ENCODE peak calls at places on chromosomes 12 and 14, in four cellular contexts. One of them, this sample, is unnamed.

GRCh38 chr14:98466807-98467206 is 805.2 kb downstream of the BCL11B start:
- DNase-seq in IMR-90: no peak
- DNase-seq in H1: no peak
- DNase-seq in H9: no peak
- DNase-seq in this sample: no peak

GRCh38 chr12:66409195-66409871 is 107.0 kb downstream of the HELB start:
- DNase-seq in IMR-90: peak
- DNase-seq in H1: peak
- DNase-seq in H9: peak
- DNase-seq in this sample: peak

GRCh38 chr14:89024691-89025090 is 200.2 kb downstream of the TTC8 start:
- DNase-seq in IMR-90: no peak
- DNase-seq in H1: no peak
- DNase-seq in H9: no peak
- DNase-seq in this sample: no peak

GRCh38 chr14:91858536-91859275 is 8.6 kb downstream of the TC2N start:
- DNase-seq in IMR-90: peak
- DNase-seq in H1: no peak
- DNase-seq in H9: no peak
- DNase-seq in this sample: peak

GRCh38 chr14:91135039-91135438 is 21.2 kb downstream of the DGLUCY start:
- DNase-seq in IMR-90: no peak
- DNase-seq in H1: no peak
- DNase-seq in H9: no peak
- DNase-seq in this sample: no peak

GRCh38 chr12:42969357-42969756 is 379.8 kb upstream of the PRICKLE1 start:
- DNase-seq in IMR-90: no peak
- DNase-seq in H1: no peak
- DNase-seq in H9: no peak
- DNase-seq in this sample: peak

GRCh38 chr14:80637726-80638619 is 303.6 kb downstream of the CEP128 start:
- DNase-seq in IMR-90: no peak
- DNase-seq in H1: no peak
- DNase-seq in H9: no peak
- DNase-seq in this sample: no peak

GRCh38 chr14:53306926-53307325 is 153.8 kb upstream of the DDHD1 start:
- DNase-seq in IMR-90: peak
- DNase-seq in H1: no peak
- DNase-seq in H9: no peak
- DNase-seq in this sample: no peak

GRCh38 chr12:85441025-85441424 is 161.0 kb downstream of the ALX1 start:
- DNase-seq in IMR-90: no peak
- DNase-seq in H1: no peak
- DNase-seq in H9: no peak
- DNase-seq in this sample: no peak

GRCh38 chr12:128387811-128388422 is 120.9 kb downstream of the TMEM132C start:
- DNase-seq in IMR-90: no peak
- DNase-seq in H1: peak
- DNase-seq in H9: peak
- DNase-seq in this sample: peak

GRCh38 chr12:46675736-46676135 is 150.1 kb downstream of the SLC38A4 start:
- DNase-seq in IMR-90: peak
- DNase-seq in H1: no peak
- DNase-seq in H9: no peak
- DNase-seq in this sample: peak

GRCh38 chr12:57543666-57544065 is 3.3 kb downstream of the DCTN2 start:
- DNase-seq in IMR-90: peak
- DNase-seq in H1: no peak
- DNase-seq in H9: no peak
- DNase-seq in this sample: no peak

GRCh38 chr14:54566410-54567223 is at the start of gene SAMD4A:
- DNase-seq in IMR-90: peak
- DNase-seq in H1: peak
- DNase-seq in H9: peak
- DNase-seq in this sample: peak

GRCh38 chr14:88599321-88599720 is 36.5 kb downstream of the ZC3H14 start:
- DNase-seq in IMR-90: no peak
- DNase-seq in H1: no peak
- DNase-seq in H9: no peak
- DNase-seq in this sample: no peak

GRCh38 chr12:87667378-87667777 is 361.8 kb downstream of the C12orf50 start:
- DNase-seq in IMR-90: peak
- DNase-seq in H1: no peak
- DNase-seq in H9: no peak
- DNase-seq in this sample: no peak

GRCh38 chr12:20342111-20342510 is 26.2 kb upstream of the PDE3A start:
- DNase-seq in IMR-90: peak
- DNase-seq in H1: no peak
- DNase-seq in H9: no peak
- DNase-seq in this sample: no peak

GRCh38 chr12:105765053-105766019 is 373.4 kb downstream of the NUAK1 start:
- DNase-seq in IMR-90: no peak
- DNase-seq in H1: no peak
- DNase-seq in H9: no peak
- DNase-seq in this sample: no peak

GRCh38 chr12:124568431-124569374 is 1.3 kb upstream of the NCOR2 start:
- DNase-seq in IMR-90: peak
- DNase-seq in H1: peak
- DNase-seq in H9: peak
- DNase-seq in this sample: peak

GRCh38 chr14:19918553-19919264 is 1.7 kb upstream of the OR4K5 start:
- DNase-seq in IMR-90: no peak
- DNase-seq in H1: no peak
- DNase-seq in H9: no peak
- DNase-seq in this sample: no peak

GRCh38 chr12:19856389-19856788 is 417.1 kb downstream of the AEBP2 start:
- DNase-seq in IMR-90: peak
- DNase-seq in H1: no peak
- DNase-seq in H9: no peak
- DNase-seq in this sample: no peak

GRCh38 chr14:102338724-102339123 is 19.2 kb downstream of the ZNF839 start:
- DNase-seq in IMR-90: no peak
- DNase-seq in H1: no peak
- DNase-seq in H9: no peak
- DNase-seq in this sample: no peak

GRCh38 chr12:47014474-47014873 is 64.9 kb upstream of the PCED1B start:
- DNase-seq in IMR-90: peak
- DNase-seq in H1: no peak
- DNase-seq in H9: no peak
- DNase-seq in this sample: no peak

GRCh38 chr14:98896476-98896875 is 375.5 kb downstream of the BCL11B start:
- DNase-seq in IMR-90: no peak
- DNase-seq in H1: no peak
- DNase-seq in H9: no peak
- DNase-seq in this sample: peak

GRCh38 chr12:68495666-68496065 is 115.0 kb upstream of the RAP1B start:
- DNase-seq in IMR-90: peak
- DNase-seq in H1: no peak
- DNase-seq in H9: no peak
- DNase-seq in this sample: no peak

GRCh38 chr14:23356036-23356435 is 3.3 kb upstream of the SLC22A17 start:
- DNase-seq in IMR-90: no peak
- DNase-seq in H1: no peak
- DNase-seq in H9: no peak
- DNase-seq in this sample: no peak

GRCh38 chr12:57552692-57553321 is 3.0 kb downstream of the KIF5A start:
- DNase-seq in IMR-90: peak
- DNase-seq in H1: no peak
- DNase-seq in H9: no peak
- DNase-seq in this sample: no peak

GRCh38 chr12:68432622-68433021 is 100.5 kb upstream of the MDM1 start:
- DNase-seq in IMR-90: peak
- DNase-seq in H1: no peak
- DNase-seq in H9: no peak
- DNase-seq in this sample: no peak

GRCh38 chr14:100246809-100247428 is 8.0 kb downstream of the YY1 start:
- DNase-seq in IMR-90: peak
- DNase-seq in H1: no peak
- DNase-seq in H9: peak
- DNase-seq in this sample: peak

GRCh38 chr14:61346793-61347192 is 25.4 kb downstream of the PRKCH start:
- DNase-seq in IMR-90: no peak
- DNase-seq in H1: no peak
- DNase-seq in H9: no peak
- DNase-seq in this sample: no peak

GRCh38 chr14:24051162-24051788 is 534 bp upstream of the CARMIL3 start:
- DNase-seq in IMR-90: no peak
- DNase-seq in H1: peak
- DNase-seq in H9: peak
- DNase-seq in this sample: peak

GRCh38 chr14:51285102-51285501 is 45.1 kb downstream of the TMX1 start:
- DNase-seq in IMR-90: no peak
- DNase-seq in H1: no peak
- DNase-seq in H9: no peak
- DNase-seq in this sample: no peak

GRCh38 chr12:114770323-114770722 is 86.3 kb upstream of the TBX3 start:
- DNase-seq in IMR-90: no peak
- DNase-seq in H1: no peak
- DNase-seq in H9: no peak
- DNase-seq in this sample: peak

GRCh38 chr14:105475269-105475915 is 771 bp downstream of the CRIP2 start:
- DNase-seq in IMR-90: peak
- DNase-seq in H1: no peak
- DNase-seq in H9: no peak
- DNase-seq in this sample: peak

GRCh38 chr14:20578325-20578724 is 9.5 kb downstream of the RNASE11 start:
- DNase-seq in IMR-90: no peak
- DNase-seq in H1: peak
- DNase-seq in H9: peak
- DNase-seq in this sample: peak

GRCh38 chr12:91923864-91924263 is 221.8 kb downstream of the BTG1 start:
- DNase-seq in IMR-90: no peak
- DNase-seq in H1: no peak
- DNase-seq in H9: no peak
- DNase-seq in this sample: no peak

GRCh38 chr12:21795648-21796328 is 21.3 kb upstream of the KCNJ8 start:
- DNase-seq in IMR-90: no peak
- DNase-seq in H1: no peak
- DNase-seq in H9: no peak
- DNase-seq in this sample: no peak

GRCh38 chr14:71728386-71728785 is 203.8 kb upstream of the RGS6 start:
- DNase-seq in IMR-90: peak
- DNase-seq in H1: no peak
- DNase-seq in H9: no peak
- DNase-seq in this sample: no peak

GRCh38 chr12:5685935-5686334 is 254.0 kb downstream of the NTF3 start:
- DNase-seq in IMR-90: no peak
- DNase-seq in H1: no peak
- DNase-seq in H9: no peak
- DNase-seq in this sample: no peak
- H3K56ac ChIP-seq in IMR-90: no peak
- H3K56ac ChIP-seq in H1: no peak
- H3K56ac ChIP-seq in H9: no peak
- H3K56ac ChIP-seq in this sample: no peak

GRCh38 chr14:104337381-104337780 is 199.0 kb downstream of the KIF26A start:
- DNase-seq in IMR-90: no peak
- DNase-seq in H1: no peak
- DNase-seq in H9: no peak
- DNase-seq in this sample: no peak

GRCh38 chr14:104342435-104343293 is 204.3 kb downstream of the KIF26A start:
- DNase-seq in IMR-90: no peak
- DNase-seq in H1: peak
- DNase-seq in H9: peak
- DNase-seq in this sample: peak

GRCh38 chr14:104343294-104343625 is 204.9 kb downstream of the KIF26A start:
- DNase-seq in IMR-90: no peak
- DNase-seq in H1: no peak
- DNase-seq in H9: no peak
- DNase-seq in this sample: no peak

GRCh38 chr14:104341532-104342434 is 203.4 kb downstream of the KIF26A start:
- DNase-seq in IMR-90: no peak
- DNase-seq in H1: peak
- DNase-seq in H9: peak
- DNase-seq in this sample: peak

DNA sequence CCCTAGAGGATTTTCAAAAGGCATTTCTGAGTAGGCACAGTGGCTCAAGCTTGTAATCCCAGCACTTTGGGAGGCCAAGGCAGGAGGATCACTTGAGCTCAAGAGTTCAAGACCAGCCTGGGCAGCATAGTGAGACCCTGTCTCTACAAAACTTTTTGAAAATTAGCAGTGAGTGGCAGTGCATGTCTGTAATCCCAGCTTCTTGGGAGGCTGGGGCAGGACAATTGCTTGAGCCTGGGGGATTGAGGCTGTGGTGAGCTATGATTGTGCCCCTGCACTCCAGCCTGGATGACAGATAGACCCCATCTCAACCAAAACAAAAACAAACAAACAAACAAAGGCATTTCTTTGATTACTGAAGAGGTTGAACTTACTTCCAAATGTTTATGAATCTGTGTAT is 201.4 kb downstream of the KIF26A start:
- DNase-seq in IMR-90: no peak
- DNase-seq in H1: no peak
- DNase-seq in H9: no peak
- DNase-seq in this sample: no peak
- H3K56ac ChIP-seq in IMR-90: no peak
- H3K56ac ChIP-seq in H1: no peak
- H3K56ac ChIP-seq in H9: no peak
- H3K56ac ChIP-seq in this sample: no peak

GRCh38 chr12:113598815-113599406 is 127.2 kb upstream of the LHX5 start:
- DNase-seq in IMR-90: no peak
- DNase-seq in H1: no peak
- DNase-seq in H9: no peak
- DNase-seq in this sample: no peak
- H3K56ac ChIP-seq in IMR-90: no peak
- H3K56ac ChIP-seq in H1: no peak
- H3K56ac ChIP-seq in H9: no peak
- H3K56ac ChIP-seq in this sample: no peak

GRCh38 chr14:97074456-97074855 is 277.3 kb downstream of the VRK1 start:
- DNase-seq in IMR-90: no peak
- DNase-seq in H1: no peak
- DNase-seq in H9: no peak
- DNase-seq in this sample: no peak

GRCh38 chr14:97073622-97074021 is 276.4 kb downstream of the VRK1 start:
- DNase-seq in IMR-90: no peak
- DNase-seq in H1: no peak
- DNase-seq in H9: no peak
- DNase-seq in this sample: no peak

GRCh38 chr14:97077253-97077653 is 280.1 kb downstream of the VRK1 start:
- DNase-seq in IMR-90: no peak
- DNase-seq in H1: no peak
- DNase-seq in H9: no peak
- DNase-seq in this sample: no peak

GRCh38 chr14:97077687-97078086 is 280.5 kb downstream of the VRK1 start:
- DNase-seq in IMR-90: no peak
- DNase-seq in H1: no peak
- DNase-seq in H9: no peak
- DNase-seq in this sample: no peak

DNA sequence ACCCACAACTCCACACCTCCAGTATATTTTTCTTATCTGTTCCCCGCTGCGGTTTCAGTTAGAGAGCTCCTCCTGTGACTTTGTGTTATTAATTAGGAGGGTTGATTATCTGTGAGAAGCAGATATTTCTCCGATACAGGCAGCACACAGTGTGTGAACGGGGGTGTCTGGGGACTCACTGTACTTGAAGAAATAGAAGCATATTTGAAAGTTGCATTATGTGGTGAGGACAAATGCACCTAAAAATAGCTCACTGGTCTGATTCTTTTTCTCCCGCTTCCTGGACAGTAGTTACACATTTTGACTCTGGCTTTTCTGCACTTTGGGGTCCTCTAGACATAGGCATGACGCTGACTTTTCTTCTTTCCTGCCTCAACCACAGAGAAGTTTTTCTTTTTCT is 277.7 kb downstream of the VRK1 start:
- DNase-seq in IMR-90: no peak
- DNase-seq in H1: no peak
- DNase-seq in H9: no peak
- DNase-seq in this sample: no peak
- H3K56ac ChIP-seq in IMR-90: no peak
- H3K56ac ChIP-seq in H1: no peak
- H3K56ac ChIP-seq in H9: no peak
- H3K56ac ChIP-seq in this sample: no peak

This sample was measured in mesendoderm.